ENCODE peak calls at places on chromosomes 3 and 15, in seven cellular contexts. One of them, this sample, is unnamed.

GRCh38 chr3:188303823-188304222 is 149.9 kb downstream of the LPP start:
- DNase-seq in ACHN: no peak
- DNase-seq in cardiac muscle cell: no peak
- DNase-seq in KG1: no peak
- DNase-seq in IMR-90: no peak
- DNase-seq in AG20443: no peak
- DNase-seq in psoas muscle: no peak
- DNase-seq in this sample: no peak

GRCh38 chr15:61441901-61442300 is 212.8 kb upstream of the RORA start:
- DNase-seq in ACHN: no peak
- DNase-seq in cardiac muscle cell: no peak
- DNase-seq in KG1: no peak
- DNase-seq in IMR-90: no peak
- DNase-seq in AG20443: no peak
- DNase-seq in psoas muscle: no peak
- DNase-seq in this sample: no peak

GRCh38 chr15:39598186-39598850 is 17.4 kb downstream of the THBS1 start:
- DNase-seq in ACHN: peak
- DNase-seq in cardiac muscle cell: peak
- DNase-seq in KG1: no peak
- DNase-seq in IMR-90: peak
- DNase-seq in AG20443: no peak
- DNase-seq in psoas muscle: no peak
- DNase-seq in this sample: no peak

GRCh38 chr3:46369675-46370132 is 1.0 kb upstream of the CCR5 start:
- DNase-seq in ACHN: no peak
- DNase-seq in cardiac muscle cell: no peak
- DNase-seq in KG1: no peak
- DNase-seq in IMR-90: no peak
- DNase-seq in AG20443: no peak
- DNase-seq in psoas muscle: no peak
- DNase-seq in this sample: no peak

GRCh38 chr15:79978694-79979519 is 7.9 kb upstream of the BCL2A1 start:
- DNase-seq in ACHN: no peak
- DNase-seq in cardiac muscle cell: peak
- DNase-seq in KG1: peak
- DNase-seq in IMR-90: peak
- DNase-seq in AG20443: peak
- DNase-seq in psoas muscle: no peak
- DNase-seq in this sample: no peak

GRCh38 chr3:32951410-32951811 is at the start of gene CCR4:
- DNase-seq in ACHN: no peak
- DNase-seq in cardiac muscle cell: peak
- DNase-seq in KG1: no peak
- DNase-seq in IMR-90: no peak
- DNase-seq in AG20443: no peak
- DNase-seq in psoas muscle: no peak
- DNase-seq in this sample: peak

GRCh38 chr3:173066044-173066679 is 74.9 kb downstream of the SPATA16 start:
- DNase-seq in ACHN: no peak
- DNase-seq in cardiac muscle cell: peak
- DNase-seq in KG1: peak
- DNase-seq in IMR-90: peak
- DNase-seq in AG20443: peak
- DNase-seq in psoas muscle: no peak
- DNase-seq in this sample: no peak

GRCh38 chr3:56110886-56111285 is 357.4 kb downstream of the ERC2 start:
- DNase-seq in ACHN: no peak
- DNase-seq in cardiac muscle cell: no peak
- DNase-seq in KG1: no peak
- DNase-seq in IMR-90: no peak
- DNase-seq in AG20443: no peak
- DNase-seq in psoas muscle: no peak
- DNase-seq in this sample: no peak

GRCh38 chr3:160986060-160986459 is 119.1 kb downstream of the B3GALNT1 start:
- DNase-seq in ACHN: no peak
- DNase-seq in cardiac muscle cell: no peak
- DNase-seq in KG1: no peak
- DNase-seq in IMR-90: no peak
- DNase-seq in AG20443: no peak
- DNase-seq in psoas muscle: no peak
- DNase-seq in this sample: no peak

GRCh38 chr3:42489937-42490227 is 12.6 kb upstream of the VIPR1 start:
- DNase-seq in ACHN: no peak
- DNase-seq in cardiac muscle cell: no peak
- DNase-seq in KG1: no peak
- DNase-seq in IMR-90: no peak
- DNase-seq in AG20443: no peak
- DNase-seq in psoas muscle: no peak
- DNase-seq in this sample: no peak

GRCh38 chr15:85329561-85330421 is 50.6 kb upstream of the AKAP13 start:
- DNase-seq in ACHN: no peak
- DNase-seq in cardiac muscle cell: peak
- DNase-seq in KG1: no peak
- DNase-seq in IMR-90: peak
- DNase-seq in AG20443: peak
- DNase-seq in psoas muscle: no peak
- DNase-seq in this sample: no peak

GRCh38 chr3:64048631-64049061 is 25.4 kb upstream of the PSMD6 start:
- DNase-seq in ACHN: no peak
- DNase-seq in cardiac muscle cell: peak
- DNase-seq in KG1: no peak
- DNase-seq in IMR-90: peak
- DNase-seq in AG20443: peak
- DNase-seq in psoas muscle: no peak
- DNase-seq in this sample: no peak

GRCh38 chr3:17481116-17481515 is 261.3 kb downstream of the TBC1D5 start:
- DNase-seq in ACHN: no peak
- DNase-seq in cardiac muscle cell: no peak
- DNase-seq in KG1: no peak
- DNase-seq in IMR-90: no peak
- DNase-seq in AG20443: no peak
- DNase-seq in psoas muscle: peak
- DNase-seq in this sample: no peak

GRCh38 chr15:79031201-79031600 is 59.4 kb downstream of the RASGRF1 start:
- DNase-seq in ACHN: no peak
- DNase-seq in cardiac muscle cell: no peak
- DNase-seq in KG1: no peak
- DNase-seq in IMR-90: no peak
- DNase-seq in AG20443: no peak
- DNase-seq in psoas muscle: no peak
- DNase-seq in this sample: no peak

GRCh38 chr3:14410501-14411165 is 8.2 kb downstream of the SLC6A6 start:
- DNase-seq in ACHN: peak
- DNase-seq in cardiac muscle cell: peak
- DNase-seq in KG1: no peak
- DNase-seq in IMR-90: peak
- DNase-seq in AG20443: peak
- DNase-seq in psoas muscle: peak
- DNase-seq in this sample: no peak

GRCh38 chr3:64365877-64366276 is 140.6 kb upstream of the PRICKLE2 start:
- DNase-seq in ACHN: no peak
- DNase-seq in cardiac muscle cell: no peak
- DNase-seq in KG1: no peak
- DNase-seq in IMR-90: no peak
- DNase-seq in AG20443: no peak
- DNase-seq in psoas muscle: no peak
- DNase-seq in this sample: no peak

GRCh38 chr3:124504332-124505059 is 225.8 kb upstream of the UMPS start:
- DNase-seq in ACHN: no peak
- DNase-seq in cardiac muscle cell: peak
- DNase-seq in KG1: no peak
- DNase-seq in IMR-90: peak
- DNase-seq in AG20443: peak
- DNase-seq in psoas muscle: no peak
- DNase-seq in this sample: no peak

GRCh38 chr3:156691920-156692319 is 17.5 kb downstream of the TIPARP start:
- DNase-seq in ACHN: peak
- DNase-seq in cardiac muscle cell: peak
- DNase-seq in KG1: no peak
- DNase-seq in IMR-90: peak
- DNase-seq in AG20443: peak
- DNase-seq in psoas muscle: no peak
- DNase-seq in this sample: no peak

GRCh38 chr3:52277972-52278509 is 408 bp downstream of the WDR82 start:
- DNase-seq in ACHN: peak
- DNase-seq in cardiac muscle cell: no peak
- DNase-seq in KG1: no peak
- DNase-seq in IMR-90: no peak
- DNase-seq in AG20443: peak
- DNase-seq in psoas muscle: peak
- DNase-seq in this sample: peak

GRCh38 chr15:39448409-39448808 is 132.5 kb upstream of the THBS1 start:
- DNase-seq in ACHN: no peak
- DNase-seq in cardiac muscle cell: no peak
- DNase-seq in KG1: no peak
- DNase-seq in IMR-90: no peak
- DNase-seq in AG20443: no peak
- DNase-seq in psoas muscle: no peak
- DNase-seq in this sample: no peak

GRCh38 chr3:28575748-28576589 is 227.3 kb upstream of the AZI2 start:
- DNase-seq in ACHN: peak
- DNase-seq in cardiac muscle cell: peak
- DNase-seq in KG1: no peak
- DNase-seq in IMR-90: no peak
- DNase-seq in AG20443: peak
- DNase-seq in psoas muscle: peak
- DNase-seq in this sample: no peak

GRCh38 chr3:32399030-32399620 is 7.5 kb downstream of the CMTM7 start:
- DNase-seq in ACHN: peak
- DNase-seq in cardiac muscle cell: peak
- DNase-seq in KG1: peak
- DNase-seq in IMR-90: peak
- DNase-seq in AG20443: peak
- DNase-seq in psoas muscle: no peak
- DNase-seq in this sample: no peak

GRCh38 chr15:69164807-69165636 is 4.6 kb downstream of the GLCE start:
- DNase-seq in ACHN: no peak
- DNase-seq in cardiac muscle cell: peak
- DNase-seq in KG1: no peak
- DNase-seq in IMR-90: peak
- DNase-seq in AG20443: no peak
- DNase-seq in psoas muscle: no peak
- DNase-seq in this sample: no peak

GRCh38 chr3:82586414-82586813 is 825.0 kb upstream of the GBE1 start:
- DNase-seq in ACHN: no peak
- DNase-seq in cardiac muscle cell: no peak
- DNase-seq in KG1: no peak
- DNase-seq in IMR-90: no peak
- DNase-seq in AG20443: no peak
- DNase-seq in psoas muscle: no peak
- DNase-seq in this sample: no peak

GRCh38 chr15:34628577-34629152 is 45.2 kb upstream of the GOLGA8B start:
- DNase-seq in ACHN: no peak
- DNase-seq in cardiac muscle cell: no peak
- DNase-seq in KG1: no peak
- DNase-seq in IMR-90: peak
- DNase-seq in AG20443: no peak
- DNase-seq in psoas muscle: no peak
- DNase-seq in this sample: no peak

GRCh38 chr15:58918239-58918638 is 15.2 kb downstream of the SLTM start:
- DNase-seq in ACHN: peak
- DNase-seq in cardiac muscle cell: peak
- DNase-seq in KG1: no peak
- DNase-seq in IMR-90: no peak
- DNase-seq in AG20443: no peak
- DNase-seq in psoas muscle: no peak
- DNase-seq in this sample: no peak

GRCh38 chr15:66951976-66952375 is 113.4 kb upstream of the SMAD3 start:
- DNase-seq in ACHN: no peak
- DNase-seq in cardiac muscle cell: peak
- DNase-seq in KG1: no peak
- DNase-seq in IMR-90: peak
- DNase-seq in AG20443: no peak
- DNase-seq in psoas muscle: no peak
- DNase-seq in this sample: no peak

GRCh38 chr3:50738252-50738598 is 63.5 kb downstream of the DOCK3 start:
- DNase-seq in ACHN: no peak
- DNase-seq in cardiac muscle cell: no peak
- DNase-seq in KG1: no peak
- DNase-seq in IMR-90: no peak
- DNase-seq in AG20443: no peak
- DNase-seq in psoas muscle: no peak
- DNase-seq in this sample: no peak

GRCh38 chr3:69944931-69945493 is 54.5 kb upstream of the SAMMSON start:
- DNase-seq in ACHN: no peak
- DNase-seq in cardiac muscle cell: no peak
- DNase-seq in KG1: no peak
- DNase-seq in IMR-90: no peak
- DNase-seq in AG20443: no peak
- DNase-seq in psoas muscle: no peak
- DNase-seq in this sample: no peak

GRCh38 chr15:63232943-63233342 is 43.5 kb downstream of the RAB8B start:
- DNase-seq in ACHN: no peak
- DNase-seq in cardiac muscle cell: peak
- DNase-seq in KG1: no peak
- DNase-seq in IMR-90: peak
- DNase-seq in AG20443: no peak
- DNase-seq in psoas muscle: no peak
- DNase-seq in this sample: no peak

GRCh38 chr15:99511865-99512632 is 53.7 kb upstream of the MEF2A start:
- DNase-seq in ACHN: no peak
- DNase-seq in cardiac muscle cell: peak
- DNase-seq in KG1: no peak
- DNase-seq in IMR-90: no peak
- DNase-seq in AG20443: no peak
- DNase-seq in psoas muscle: peak
- DNase-seq in this sample: no peak

GRCh38 chr3:102225407-102226132 is 209.2 kb upstream of the ZPLD1 start:
- DNase-seq in ACHN: peak
- DNase-seq in cardiac muscle cell: peak
- DNase-seq in KG1: no peak
- DNase-seq in IMR-90: peak
- DNase-seq in AG20443: peak
- DNase-seq in psoas muscle: no peak
- DNase-seq in this sample: no peak

GRCh38 chr15:96321422-96322391 is 8.8 kb upstream of the NR2F2 start:
- DNase-seq in ACHN: peak
- DNase-seq in cardiac muscle cell: peak
- DNase-seq in KG1: no peak
- DNase-seq in IMR-90: peak
- DNase-seq in AG20443: peak
- DNase-seq in psoas muscle: peak
- DNase-seq in this sample: no peak

GRCh38 chr3:56351496-56351895 is 116.8 kb downstream of the ERC2 start:
- DNase-seq in ACHN: no peak
- DNase-seq in cardiac muscle cell: no peak
- DNase-seq in KG1: no peak
- DNase-seq in IMR-90: no peak
- DNase-seq in AG20443: no peak
- DNase-seq in psoas muscle: no peak
- DNase-seq in this sample: no peak

GRCh38 chr15:48722764-48723661 is 77.5 kb upstream of the FBN1 start:
- DNase-seq in ACHN: peak
- DNase-seq in cardiac muscle cell: peak
- DNase-seq in KG1: no peak
- DNase-seq in IMR-90: peak
- DNase-seq in AG20443: peak
- DNase-seq in psoas muscle: no peak
- DNase-seq in this sample: no peak

GRCh38 chr15:28967071-28967470 is 81.3 kb downstream of the APBA2 start:
- DNase-seq in ACHN: no peak
- DNase-seq in cardiac muscle cell: no peak
- DNase-seq in KG1: no peak
- DNase-seq in IMR-90: peak
- DNase-seq in AG20443: no peak
- DNase-seq in psoas muscle: no peak
- DNase-seq in this sample: no peak

GRCh38 chr15:40052604-40053003 is 13.6 kb upstream of the SRP14 start:
- DNase-seq in ACHN: peak
- DNase-seq in cardiac muscle cell: no peak
- DNase-seq in KG1: no peak
- DNase-seq in IMR-90: no peak
- DNase-seq in AG20443: no peak
- DNase-seq in psoas muscle: no peak
- DNase-seq in this sample: no peak

GRCh38 chr3:64518950-64519349 is 168.8 kb downstream of the ADAMTS9 start:
- DNase-seq in ACHN: no peak
- DNase-seq in cardiac muscle cell: peak
- DNase-seq in KG1: no peak
- DNase-seq in IMR-90: peak
- DNase-seq in AG20443: peak
- DNase-seq in psoas muscle: no peak
- DNase-seq in this sample: no peak

This sample was measured in CD4-positive, alpha-beta T cell.